ENCODE peak calls at places on chromosomes 1 and 21, in ten cellular contexts. Y is heart left ventricle, U is dorsolateral prefrontal cortex, B is spleen, W is cardiac muscle cell, C is psoas muscle, R is fibroblast of the aortic adventitia, H is bronchial epithelial cell, A is AG09309, J is upper lobe of right lung. V is an unnamed sample.

GRCh38 chr1:10415211-10415930 is 14.9 kb upstream of the CENPS start:
- DNase-seq in Y (peak), U (no peak), B (peak), W (no peak), C (no peak), R (peak), H (peak), A (peak), J (no peak), V (peak)

GRCh38 chr21:45699966-45700365 is 56.4 kb downstream of the PCBP3 start:
- DNase-seq in Y (no peak), U (no peak), B (no peak), W (no peak), C (no peak), R (no peak), H (no peak), A (no peak), J (no peak), V (no peak)

GRCh38 chr21:27047331-27048314 is 80.7 kb upstream of the ADAMTS5 start:
- DNase-seq in Y (no peak), U (no peak), B (no peak), W (no peak), C (no peak), R (peak), H (peak), A (no peak), J (no peak), V (peak)

GRCh38 chr21:42569732-42570301 is 56.2 kb downstream of the SLC37A1 start:
- DNase-seq in Y (peak), U (peak), B (peak), W (no peak), C (no peak), R (no peak), H (no peak), A (no peak), J (peak), V (no peak)

GRCh38 chr1:33021567-33022431 is 14.9 kb downstream of the AK2 start:
- DNase-seq in Y (no peak), U (no peak), B (no peak), W (no peak), C (no peak), R (no peak), H (no peak), A (no peak), J (no peak), V (no peak)

GRCh38 chr21:29578306-29578705 is 279.6 kb downstream of the BACH1 start:
- DNase-seq in Y (no peak), U (no peak), B (no peak), W (no peak), C (no peak), R (no peak), H (no peak), A (no peak), J (no peak), V (no peak)

GRCh38 chr1:12514597-12514996 is 103.4 kb downstream of the DHRS3 start:
- DNase-seq in Y (no peak), U (no peak), B (no peak), W (no peak), C (no peak), R (no peak), H (no peak), A (no peak), J (no peak), V (no peak)

GRCh38 chr1:204975568-204976235 is 67.3 kb upstream of the CNTN2 start:
- DNase-seq in Y (peak), U (peak), B (no peak), W (peak), C (no peak), R (peak), H (peak), A (no peak), J (no peak), V (no peak)

GRCh38 chr1:189859385-189859977 is 618.2 kb downstream of the BRINP3 start:
- DNase-seq in Y (no peak), U (no peak), B (no peak), W (no peak), C (no peak), R (peak), H (no peak), A (no peak), J (no peak), V (no peak)

GRCh38 chr21:44510508-44511218 is 29.3 kb downstream of the KRTAP10-1 start:
- DNase-seq in Y (peak), U (no peak), B (peak), W (peak), C (peak), R (peak), H (no peak), A (no peak), J (peak), V (peak)

GRCh38 chr21:42437786-42438185 is 34.1 kb downstream of the UBASH3A start:
- DNase-seq in Y (no peak), U (no peak), B (peak), W (peak), C (no peak), R (no peak), H (peak), A (no peak), J (no peak), V (no peak)

GRCh38 chr1:33719771-33720670 is 143.9 kb upstream of the HMGB4 start:
- DNase-seq in Y (no peak), U (no peak), B (no peak), W (no peak), C (no peak), R (peak), H (no peak), A (peak), J (no peak), V (peak)

GRCh38 chr1:183589836-183590224 is 429 bp downstream of the NCF2 start:
- DNase-seq in Y (no peak), U (no peak), B (no peak), W (no peak), C (no peak), R (no peak), H (no peak), A (no peak), J (no peak), V (no peak)

GRCh38 chr1:3890389-3891328 is 9.4 kb downstream of the C1orf174 start:
- DNase-seq in Y (no peak), U (no peak), B (peak), W (no peak), C (no peak), R (no peak), H (peak), A (no peak), J (no peak), V (no peak)

GRCh38 chr1:47594627-47595026 is 156.8 kb downstream of the FOXD2 start:
- DNase-seq in Y (peak), U (no peak), B (no peak), W (no peak), C (no peak), R (no peak), H (no peak), A (no peak), J (no peak), V (no peak)

GRCh38 chr1:54609301-54609921 is 13.9 kb downstream of the FAM151A start:
- DNase-seq in Y (no peak), U (peak), B (peak), W (no peak), C (no peak), R (no peak), H (no peak), A (no peak), J (no peak), V (no peak)

GRCh38 chr1:9922342-9922741 is 12.3 kb upstream of the CTNNBIP1 start:
- DNase-seq in Y (no peak), U (no peak), B (no peak), W (peak), C (no peak), R (no peak), H (no peak), A (no peak), J (no peak), V (no peak)

GRCh38 chr21:26099610-26100219 is 70.9 kb downstream of the APP start:
- DNase-seq in Y (no peak), U (no peak), B (no peak), W (no peak), C (no peak), R (peak), H (no peak), A (peak), J (no peak), V (no peak)

GRCh38 chr1:231541842-231542241 is 13.4 kb downstream of the TSNAX start:
- DNase-seq in Y (no peak), U (no peak), B (no peak), W (no peak), C (no peak), R (no peak), H (no peak), A (no peak), J (no peak), V (no peak)

GRCh38 chr21:17854771-17855170 is 35.6 kb upstream of the C21orf91 start:
- DNase-seq in Y (no peak), U (no peak), B (no peak), W (no peak), C (no peak), R (no peak), H (no peak), A (no peak), J (no peak), V (no peak)

GRCh38 chr1:33237579-33237978 is 18.7 kb upstream of the ZNF362 start:
- DNase-seq in Y (no peak), U (no peak), B (no peak), W (no peak), C (no peak), R (no peak), H (no peak), A (no peak), J (no peak), V (no peak)

GRCh38 chr1:207997486-207998268 is 86.8 kb upstream of the CD34 start:
- DNase-seq in Y (peak), U (peak), B (no peak), W (peak), C (peak), R (peak), H (peak), A (no peak), J (peak), V (peak)

GRCh38 chr1:228920791-228921190 is 185.5 kb downstream of the RHOU start:
- DNase-seq in Y (no peak), U (no peak), B (peak), W (no peak), C (no peak), R (peak), H (no peak), A (no peak), J (no peak), V (no peak)

GRCh38 chr1:24266398-24266941 is 52.7 kb upstream of the GRHL3 start:
- DNase-seq in Y (no peak), U (no peak), B (no peak), W (no peak), C (peak), R (peak), H (peak), A (peak), J (no peak), V (no peak)

GRCh38 chr1:54671985-54672608 is 30.5 kb downstream of the MROH7 start:
- DNase-seq in Y (no peak), U (peak), B (no peak), W (peak), C (no peak), R (peak), H (peak), A (peak), J (no peak), V (peak)

GRCh38 chr21:28421716-28422480 is 570.8 kb downstream of the LTN1 start:
- DNase-seq in Y (no peak), U (no peak), B (no peak), W (no peak), C (no peak), R (peak), H (peak), A (peak), J (no peak), V (no peak)

GRCh38 chr21:43975469-43976098 is 36.5 kb upstream of the TRAPPC10 start:
- DNase-seq in Y (peak), U (peak), B (peak), W (peak), C (peak), R (peak), H (peak), A (peak), J (peak), V (no peak)

GRCh38 chr1:108316545-108316944 is 72.7 kb upstream of the NBPF4 start:
- DNase-seq in Y (no peak), U (no peak), B (no peak), W (no peak), C (no peak), R (peak), H (peak), A (no peak), J (no peak), V (peak)

GRCh38 chr1:42259059-42259738 is 75.8 kb downstream of the FOXJ3 start:
- DNase-seq in Y (no peak), U (no peak), B (no peak), W (peak), C (no peak), R (peak), H (no peak), A (peak), J (no peak), V (peak)

GRCh38 chr1:55362558-55362957 is 147.4 kb upstream of the USP24 start:
- DNase-seq in Y (no peak), U (no peak), B (no peak), W (no peak), C (no peak), R (peak), H (peak), A (peak), J (no peak), V (no peak)

GRCh38 chr1:247517795-247518612 is 18.2 kb downstream of the OR2C3 start:
- DNase-seq in Y (no peak), U (no peak), B (no peak), W (no peak), C (no peak), R (no peak), H (no peak), A (no peak), J (no peak), V (no peak)

GRCh38 chr1:12478612-12478985 is 139.4 kb downstream of the DHRS3 start:
- DNase-seq in Y (no peak), U (no peak), B (peak), W (no peak), C (peak), R (no peak), H (no peak), A (no peak), J (no peak), V (no peak)

GRCh38 chr1:37811027-37811655 is 3.1 kb upstream of the YRDC start:
- DNase-seq in Y (peak), U (peak), B (peak), W (peak), C (peak), R (peak), H (peak), A (no peak), J (peak), V (peak)

GRCh38 chr1:160247053-160247452 is 15.3 kb downstream of the DCAF8 start:
- DNase-seq in Y (no peak), U (no peak), B (no peak), W (no peak), C (no peak), R (no peak), H (no peak), A (no peak), J (no peak), V (no peak)

GRCh38 chr1:216902669-216903388 is 179.6 kb upstream of the ESRRG start:
- DNase-seq in Y (no peak), U (no peak), B (no peak), W (no peak), C (no peak), R (no peak), H (peak), A (no peak), J (no peak), V (peak)

GRCh38 chr1:51119331-51119730 is 17.3 kb downstream of the C1orf185 start:
- DNase-seq in Y (no peak), U (no peak), B (no peak), W (no peak), C (no peak), R (peak), H (no peak), A (no peak), J (no peak), V (peak)

GRCh38 chr1:125065821-125066180 is 3881.0 kb downstream of the SRGAP2C start:
- DNase-seq in Y (no peak), U (no peak), B (peak), W (no peak), C (no peak), R (no peak), H (no peak), A (no peak), J (no peak), V (no peak)

GRCh38 chr21:37564341-37564923 is 197.9 kb downstream of the DYRK1A start:
- DNase-seq in Y (peak), U (peak), B (peak), W (peak), C (peak), R (peak), H (peak), A (peak), J (peak), V (no peak)

GRCh38 chr21:37565530-37566223 is 199.1 kb downstream of the DYRK1A start:
- DNase-seq in Y (no peak), U (no peak), B (no peak), W (no peak), C (no peak), R (peak), H (no peak), A (no peak), J (no peak), V (no peak)

GRCh38 chr21:37563641-37564340 is 197.2 kb downstream of the DYRK1A start:
- DNase-seq in Y (peak), U (peak), B (peak), W (peak), C (peak), R (peak), H (peak), A (peak), J (peak), V (peak)

GRCh38 chr21:37562920-37563640 is 196.5 kb downstream of the DYRK1A start:
- DNase-seq in Y (no peak), U (peak), B (peak), W (no peak), C (peak), R (no peak), H (no peak), A (no peak), J (peak), V (no peak)

GRCh38 chr21:37564924-37565529 is 198.5 kb downstream of the DYRK1A start:
- DNase-seq in Y (no peak), U (no peak), B (no peak), W (no peak), C (no peak), R (no peak), H (no peak), A (no peak), J (no peak), V (no peak)
- H3K4me3 ChIP-seq in Y (peak), U (peak), B (no peak), W (no peak), C (peak), R (peak), H (no peak), A (peak), J (peak), V (no peak)

GRCh38 chr1:215793210-215793609 is 226.1 kb downstream of the KCTD3 start:
- DNase-seq in Y (no peak), U (no peak), B (no peak), W (no peak), C (no peak), R (peak), H (peak), A (peak), J (no peak), V (no peak)
- TF ChIP-seq CTCF in Y (no peak), U (peak), B (no peak), W (peak), C (no peak), R (peak), H (peak), A (peak), J (no peak), V (peak)

DNA sequence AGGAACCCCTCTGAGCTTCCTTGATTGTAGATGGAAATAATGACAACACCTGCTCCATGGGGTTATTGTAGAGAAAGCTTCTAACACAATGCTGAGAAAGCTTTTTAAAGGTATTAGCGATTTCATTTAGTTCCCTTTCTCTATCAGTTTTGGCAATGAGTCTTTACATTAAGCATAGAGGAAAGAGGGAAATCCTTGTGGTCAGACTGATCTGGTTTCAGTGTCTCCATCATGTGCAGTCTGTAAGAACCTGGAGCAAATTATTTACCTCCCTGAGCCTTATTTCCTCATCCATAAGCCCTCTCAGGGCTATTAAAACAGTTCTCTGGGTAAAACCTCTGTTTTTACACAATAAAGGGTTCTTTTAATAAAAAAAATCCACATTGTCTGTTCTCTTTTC is 87.5 kb downstream of the FGGY start:
- DNase-seq in Y (no peak), U (no peak), B (no peak), W (no peak), C (no peak), R (no peak), H (no peak), A (no peak), J (no peak), V (no peak)
- H3K4me3 ChIP-seq in Y (no peak), U (no peak), B (no peak), W (no peak), C (no peak), R (no peak), H (no peak), A (no peak), J (no peak), V (no peak)

GRCh38 chr1:13517193-13517812 is 3.5 kb upstream of the LRRC38 start:
- DNase-seq in Y (no peak), U (no peak), B (no peak), W (peak), C (no peak), R (no peak), H (peak), A (no peak), J (no peak), V (no peak)
- TF ChIP-seq CTCF in Y (peak), U (no peak), B (peak), W (peak), C (peak), R (peak), H (peak), A (no peak), J (peak), V (peak)

GRCh38 chr1:61637470-61637869 is 87.5 kb downstream of the TM2D1 start:
- DNase-seq in Y (no peak), U (no peak), B (no peak), W (no peak), C (no peak), R (no peak), H (no peak), A (no peak), J (no peak), V (no peak)

GRCh38 chr1:61636814-61637213 is 88.1 kb downstream of the TM2D1 start:
- DNase-seq in Y (no peak), U (no peak), B (no peak), W (no peak), C (no peak), R (no peak), H (peak), A (no peak), J (no peak), V (no peak)

GRCh38 chr1:61638296-61638695 is 86.6 kb downstream of the TM2D1 start:
- DNase-seq in Y (no peak), U (no peak), B (no peak), W (no peak), C (no peak), R (peak), H (no peak), A (peak), J (no peak), V (no peak)

GRCh38 chr1:61636392-61636791 is 88.5 kb downstream of the TM2D1 start:
- DNase-seq in Y (no peak), U (no peak), B (no peak), W (no peak), C (no peak), R (no peak), H (no peak), A (no peak), J (no peak), V (no peak)

GRCh38 chr1:61635529-61635928 is 89.4 kb downstream of the TM2D1 start:
- DNase-seq in Y (no peak), U (no peak), B (no peak), W (no peak), C (no peak), R (no peak), H (no peak), A (no peak), J (no peak), V (no peak)
- H3K4me3 ChIP-seq in Y (no peak), U (no peak), B (no peak), W (no peak), C (no peak), R (no peak), H (no peak), A (no peak), J (no peak), V (no peak)

V was measured in LNCaP clone FGC.